ENCODE peak calls at places on chromosome 3, in ten cellular contexts. W, X, U, F, Q, A, S, E, I and B are unnamed samples.

GRCh38 chr3:129855454-129856419 is 37.8 kb downstream of the TMCC1 start:
- DNase-seq in A (peak; percentile 70), Q (no peak), I (no peak), E (no peak), W (peak; percentile 44), U (no peak), S (peak; percentile 57), X (no peak), F (no peak), B (no peak)

GRCh38 chr3:123024056-123024455 is 3.5 kb downstream of the SEMA5B start:
- DNase-seq in A (no peak), I (no peak), E (no peak), Q (no peak), F (no peak), X (no peak), S (no peak), U (no peak), W (no peak), B (no peak)

GRCh38 chr3:46538803-46539442 is 27.2 kb downstream of the LRRC2 start:
- DNase-seq in Q (no peak), X (peak; percentile 55), F (no peak), S (peak; percentile 78), U (peak; percentile 84), E (peak; percentile 37), I (peak; percentile 87), A (peak; percentile 60), W (peak; percentile 94), B (peak; percentile 83)

GRCh38 chr3:123372789-123373534 is 75.9 kb downstream of the ADCY5 start:
- DNase-seq in I (peak; percentile 30), U (no peak), X (no peak), A (no peak), F (no peak), E (no peak), Q (no peak), W (no peak), S (no peak), B (no peak)

GRCh38 chr3:125051715-125052581 is 3.8 kb downstream of the HEG1 start:
- DNase-seq in I (no peak), S (peak; percentile 88), F (no peak), Q (peak; percentile 88), X (peak; percentile 44), U (peak; percentile 65), A (peak; percentile 93), W (peak; percentile 66), E (no peak), B (peak; percentile 94)

GRCh38 chr3:188421151-188421821 is 267.3 kb downstream of the LPP start:
- DNase-seq in F (no peak), S (peak; percentile 89), X (no peak), Q (no peak), U (no peak), A (peak; percentile 89), I (no peak), E (no peak), W (no peak), B (no peak)

GRCh38 chr3:128875556-128876120 is 3.8 kb upstream of the ACAD9 start:
- DNase-seq in U (peak; percentile 27), W (peak; percentile 68), F (no peak), Q (no peak), E (peak; percentile 34), S (peak; percentile 58), A (peak; percentile 46), X (peak; percentile 30), I (peak; percentile 74), B (peak; percentile 32)

GRCh38 chr3:184740509-184741258 is 28.8 kb upstream of the MAGEF1 start:
- DNase-seq in F (peak; percentile 31), U (no peak), E (no peak), X (no peak), A (peak; percentile 70), I (no peak), Q (peak; percentile 76), S (peak; percentile 65), W (no peak), B (peak; percentile 87)

GRCh38 chr3:55937301-55937700 is 450.2 kb upstream of the WNT5A start:
- DNase-seq in A (no peak), Q (no peak), F (no peak), X (no peak), U (no peak), E (no peak), W (no peak), S (no peak), I (no peak), B (no peak)

GRCh38 chr3:170483485-170484262 is 65.0 kb downstream of the CLDN11 start:
- DNase-seq in E (no peak), Q (no peak), W (no peak), S (no peak), A (no peak), X (no peak), F (no peak), U (no peak), I (no peak), B (peak; percentile 25)

GRCh38 chr3:152175576-152175883 is 93.2 kb upstream of the MBNL1 start:
- DNase-seq in F (no peak), E (no peak), A (peak; percentile 73), X (no peak), S (peak; percentile 91), Q (no peak), I (no peak), U (no peak), W (no peak), B (peak; percentile 56)

GRCh38 chr3:55485208-55485791 is 1.8 kb downstream of the WNT5A start:
- DNase-seq in A (peak; percentile 86), F (peak; percentile 46), E (no peak), X (no peak), I (peak; percentile 92), Q (no peak), S (peak; percentile 96), U (no peak), W (peak; percentile 40), B (peak; percentile 78)

GRCh38 chr3:72523409-72524172 is 324.7 kb downstream of the SHQ1 start:
- DNase-seq in F (peak; percentile 46), W (no peak), S (no peak), A (no peak), X (no peak), I (no peak), U (no peak), Q (no peak), E (no peak), B (no peak)

GRCh38 chr3:4570840-4571621 is 77.9 kb downstream of the ITPR1 start:
- DNase-seq in X (no peak), E (no peak), I (no peak), S (no peak), F (no peak), Q (no peak), A (peak; percentile 24), W (no peak), U (no peak), B (no peak)

GRCh38 chr3:177579419-177579818 is 382.1 kb upstream of the TBL1XR1 start:
- DNase-seq in S (no peak), W (no peak), E (no peak), U (no peak), X (no peak), A (no peak), I (no peak), Q (no peak), F (no peak), B (no peak)

GRCh38 chr3:56976666-56977560 is 83.6 kb upstream of the SPATA12 start:
- DNase-seq in S (peak; percentile 93), A (peak; percentile 84), X (no peak), U (no peak), Q (no peak), E (peak; percentile 66), W (no peak), F (no peak), I (no peak), B (peak; percentile 23)

GRCh38 chr3:128919988-128920387 is 40.6 kb downstream of the ACAD9 start:
- DNase-seq in A (no peak), E (no peak), F (no peak), W (no peak), S (no peak), I (no peak), Q (no peak), U (no peak), X (no peak), B (no peak)